ENCODE peak calls at places on chromosomes 7 and 10, in ten cellular contexts. P, U, W, E, C, T, R, F, H and S are unnamed samples.

GRCh38 chr10:93435621-93436385 is 46.3 kb downstream of the MYOF start:
- DNase-seq in H (no peak), E (no peak), U (no peak), C (peak), F (peak), R (no peak), P (no peak), T (peak), W (no peak), S (peak)

GRCh38 chr7:157890921-157891401 is 554.2 kb downstream of the DNAJB6 start:
- DNase-seq in R (no peak), P (no peak), E (peak), U (no peak), T (no peak), C (no peak), F (no peak), W (no peak), H (no peak), S (no peak)

GRCh38 chr7:130901209-130901783 is 167.3 kb upstream of the KLF14 start:
- DNase-seq in R (peak), C (peak), W (no peak), T (no peak), E (peak), U (peak), H (no peak), F (no peak), P (peak), S (peak)

GRCh38 chr7:105689093-105689819 is 108.0 kb upstream of the EFCAB10 start:
- DNase-seq in W (no peak), P (no peak), R (no peak), U (no peak), E (no peak), F (peak), C (no peak), T (no peak), H (peak), S (no peak)

GRCh38 chr10:59750155-59750945 is 2.9 kb downstream of the MRLN start:
- DNase-seq in W (no peak), R (no peak), U (no peak), H (no peak), C (peak), T (no peak), P (peak), F (no peak), E (no peak), S (peak)

GRCh38 chr10:34078798-34079470 is 736.2 kb downstream of the PARD3 start:
- DNase-seq in R (no peak), E (no peak), U (no peak), C (peak), F (no peak), P (no peak), T (peak), H (no peak), W (no peak), S (no peak)

GRCh38 chr7:128454808-128455555 is 696 bp upstream of the HILPDA start:
- DNase-seq in E (no peak), W (no peak), R (peak), F (peak), H (no peak), T (no peak), P (no peak), C (peak), U (no peak), S (no peak)

GRCh38 chr7:6035686-6036085 is 4.5 kb downstream of the ANKRD61 start:
- DNase-seq in C (no peak), P (no peak), W (no peak), R (no peak), F (no peak), H (no peak), U (no peak), T (no peak), E (no peak), S (no peak)

GRCh38 chr10:49285232-49285631 is 13.7 kb upstream of the C10orf71 start:
- DNase-seq in C (no peak), H (no peak), U (no peak), E (no peak), P (no peak), F (no peak), T (no peak), R (no peak), W (no peak), S (peak)

GRCh38 chr7:107392811-107393210 is 77.0 kb upstream of the GPR22 start:
- DNase-seq in P (no peak), E (no peak), F (no peak), W (no peak), C (no peak), R (no peak), H (no peak), U (no peak), T (no peak), S (no peak)

GRCh38 chr10:79149662-79150443 is 81.1 kb downstream of the ZMIZ1 start:
- DNase-seq in W (peak), C (peak), R (peak), P (peak), U (no peak), H (no peak), T (no peak), E (peak), F (no peak), S (peak)

GRCh38 chr7:11231190-11231589 is 257.5 kb downstream of the PHF14 start:
- DNase-seq in F (no peak), P (no peak), E (no peak), U (no peak), T (no peak), W (no peak), H (no peak), R (no peak), C (no peak), S (no peak)

GRCh38 chr7:12524794-12525386 is 45.6 kb upstream of the SCIN start:
- DNase-seq in T (peak), R (no peak), E (no peak), W (peak), F (peak), U (peak), C (peak), P (no peak), H (no peak), S (peak)

GRCh38 chr10:92702301-92702916 is 12.7 kb downstream of the HHEX start:
- DNase-seq in T (peak), H (no peak), C (no peak), E (no peak), W (no peak), P (no peak), F (no peak), U (no peak), R (no peak), S (no peak)

GRCh38 chr10:133452453-133452852 is 1.3 kb upstream of the SCART1 start:
- DNase-seq in U (no peak), F (no peak), E (no peak), H (no peak), P (no peak), W (no peak), C (no peak), R (no peak), T (no peak), S (no peak)

GRCh38 chr10:63252095-63252762 is 119.1 kb downstream of the NRBF2 start:
- DNase-seq in H (no peak), W (no peak), E (no peak), C (no peak), R (no peak), F (peak), T (no peak), U (no peak), P (no peak), S (no peak)

GRCh38 chr10:77633376-77633775 is 4.2 kb downstream of the KCNMA1 start:
- DNase-seq in T (no peak), R (no peak), E (no peak), C (no peak), U (no peak), F (no peak), P (no peak), W (no peak), H (no peak), S (no peak)

GRCh38 chr7:70400829-70401380 is 731.0 kb upstream of the GALNT17 start:
- DNase-seq in R (no peak), U (no peak), W (no peak), H (no peak), C (no peak), F (no peak), E (no peak), T (no peak), P (no peak), S (no peak)

GRCh38 chr10:63636812-63637211 is 115.6 kb downstream of the REEP3 start:
- DNase-seq in H (no peak), C (no peak), U (no peak), W (peak), E (no peak), F (no peak), R (no peak), T (no peak), P (no peak), S (no peak)

GRCh38 chr10:85527610-85528317 is 838.8 kb downstream of the GRID1 start:
- DNase-seq in P (no peak), R (no peak), F (no peak), C (peak), W (no peak), T (no peak), E (no peak), H (no peak), U (no peak), S (peak)

GRCh38 chr7:120404042-120404441 is 131.1 kb downstream of the KCND2 start:
- DNase-seq in C (no peak), T (no peak), W (no peak), P (no peak), R (no peak), H (no peak), U (no peak), E (no peak), F (no peak), S (peak)

GRCh38 chr10:35487336-35488034 is 117.7 kb upstream of the GJD4 start:
- DNase-seq in E (no peak), H (no peak), F (no peak), U (no peak), P (no peak), C (peak), T (no peak), R (no peak), W (no peak), S (no peak)

GRCh38 chr10:103041391-103041790 is 123.3 kb downstream of the CNNM2 start:
- DNase-seq in R (no peak), E (no peak), T (no peak), F (no peak), W (no peak), H (no peak), C (no peak), P (no peak), U (no peak), S (no peak)

GRCh38 chr10:82358486-82359097 is 483.6 kb downstream of the NRG3 start:
- DNase-seq in C (peak), U (peak), P (no peak), E (no peak), W (no peak), R (no peak), F (no peak), H (no peak), T (no peak), S (peak)

GRCh38 chr10:124607693-124608092 is 136.5 kb downstream of the FAM53B start:
- DNase-seq in P (no peak), W (no peak), E (no peak), R (no peak), C (no peak), F (no peak), U (no peak), H (no peak), T (no peak), S (no peak)

GRCh38 chr10:69376662-69377061 is 40.1 kb downstream of the TACR2 start:
- DNase-seq in E (no peak), R (no peak), U (no peak), F (no peak), P (no peak), H (no peak), T (no peak), C (no peak), W (no peak), S (no peak)

GRCh38 chr10:97843296-97843671 is 6.4 kb upstream of the GOLGA7B start:
- DNase-seq in F (no peak), E (no peak), W (no peak), R (no peak), U (no peak), H (no peak), T (no peak), P (no peak), C (no peak), S (peak)

GRCh38 chr7:50331564-50332208 is 27.2 kb downstream of the IKZF1 start:
- DNase-seq in F (no peak), C (no peak), H (no peak), E (no peak), P (no peak), R (no peak), U (no peak), T (no peak), W (peak), S (peak)
- TF ChIP-seq CTCF in F (no peak), C (no peak), H (no peak), E (no peak), P (no peak), R (no peak), U (no peak), T (no peak), W (no peak), S (no peak)

GRCh38 chr10:122207135-122207534 is 64.0 kb upstream of the BTBD16 start:
- DNase-seq in P (no peak), R (no peak), H (no peak), C (no peak), T (no peak), U (no peak), E (no peak), F (no peak), W (no peak), S (no peak)
- TF ChIP-seq CTCF in P (no peak), R (no peak), H (no peak), C (no peak), T (no peak), U (no peak), E (no peak), F (no peak), W (no peak), S (no peak)

GRCh38 chr7:151452680-151453325 is 12.9 kb upstream of the CRYGN start:
- DNase-seq in H (no peak), U (no peak), E (peak), W (peak), C (no peak), F (no peak), P (peak), R (peak), T (no peak), S (no peak)

GRCh38 chr7:151453326-151453791 is 13.4 kb upstream of the CRYGN start:
- DNase-seq in H (no peak), U (no peak), E (peak), P (peak), T (no peak), F (no peak), C (no peak), W (peak), R (no peak), S (no peak)

GRCh38 chr7:151454932-151455530 is 15.1 kb upstream of the CRYGN start:
- DNase-seq in C (no peak), U (no peak), T (no peak), E (no peak), R (peak), P (peak), W (peak), F (no peak), H (no peak), S (no peak)

GRCh38 chr7:151455690-151456089 is 15.7 kb upstream of the CRYGN start:
- DNase-seq in W (no peak), H (no peak), T (no peak), U (no peak), E (no peak), F (no peak), C (no peak), P (no peak), R (no peak), S (no peak)

GRCh38 chr7:151454306-151454705 is 14.4 kb upstream of the CRYGN start:
- DNase-seq in F (no peak), C (no peak), R (peak), P (peak), E (no peak), W (peak), H (no peak), U (no peak), T (no peak), S (no peak)
- TF ChIP-seq CTCF in F (no peak), C (no peak), R (no peak), P (no peak), E (no peak), W (no peak), H (no peak), U (no peak), T (no peak), S (no peak)

GRCh38 chr10:127872871-127873600 is 19.7 kb downstream of the CLRN3 start:
- DNase-seq in E (no peak), T (peak), H (no peak), C (peak), P (no peak), F (no peak), W (no peak), U (no peak), R (no peak), S (peak)
- TF ChIP-seq CTCF in E (peak), T (peak), H (peak), C (peak), P (no peak), F (peak), W (no peak), U (no peak), R (no peak), S (no peak)

DNA sequence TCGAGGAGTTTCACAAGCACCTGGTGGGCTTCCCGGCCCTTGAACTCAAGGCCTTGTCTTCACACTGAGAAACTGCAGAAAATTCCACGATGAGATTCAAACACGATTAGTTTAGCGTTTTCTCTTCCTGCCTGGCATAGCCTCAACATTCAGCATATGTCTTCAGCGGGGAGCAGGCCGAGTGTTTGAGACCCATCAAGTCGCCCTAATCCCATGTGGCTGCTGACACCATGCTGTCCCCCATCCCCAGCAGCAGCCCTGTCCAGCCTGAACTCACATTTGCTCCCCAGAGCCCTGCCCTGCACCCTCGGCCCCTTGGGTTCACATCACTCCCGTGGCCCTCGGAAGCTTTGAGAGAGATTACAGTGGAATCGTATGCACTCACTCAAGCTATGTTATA is 35.3 kb upstream of the RBM33 start:
- DNase-seq in C (no peak), F (no peak), H (no peak), R (no peak), T (no peak), W (no peak), U (no peak), P (no peak), E (no peak), S (no peak)
- TF ChIP-seq CTCF in C (no peak), F (no peak), H (no peak), R (no peak), T (no peak), W (no peak), U (no peak), P (no peak), E (no peak), S (no peak)

GRCh38 chr7:127378537-127378936 is 14.0 kb downstream of the ZNF800 start:
- DNase-seq in W (no peak), P (no peak), C (no peak), R (no peak), H (no peak), T (no peak), U (no peak), F (no peak), E (no peak), S (no peak)
- TF ChIP-seq CTCF in W (no peak), P (no peak), C (no peak), R (no peak), H (no peak), T (no peak), U (no peak), F (no peak), E (no peak), S (no peak)

GRCh38 chr7:41890631-41891265 is 187.9 kb upstream of the INHBA start:
- DNase-seq in H (no peak), W (no peak), T (no peak), E (no peak), U (no peak), C (no peak), R (no peak), F (no peak), P (peak), S (no peak)

GRCh38 chr7:41893656-41894055 is 190.8 kb upstream of the INHBA start:
- DNase-seq in E (no peak), T (no peak), U (no peak), W (no peak), F (no peak), R (no peak), P (no peak), C (no peak), H (no peak), S (no peak)

GRCh38 chr7:41889040-41889439 is 186.2 kb upstream of the INHBA start:
- DNase-seq in T (no peak), E (no peak), P (no peak), F (no peak), W (no peak), U (no peak), C (no peak), R (no peak), H (no peak), S (no peak)

GRCh38 chr7:41889472-41889871 is 186.6 kb upstream of the INHBA start:
- DNase-seq in E (no peak), C (no peak), T (no peak), H (no peak), U (no peak), W (no peak), R (no peak), P (no peak), F (no peak), S (no peak)

GRCh38 chr7:41891967-41892755 is 189.3 kb upstream of the INHBA start:
- DNase-seq in C (no peak), W (no peak), T (no peak), E (no peak), R (no peak), P (no peak), U (no peak), F (peak), H (peak), S (no peak)
- TF ChIP-seq CTCF in C (no peak), W (no peak), T (peak), E (no peak), R (no peak), P (no peak), U (peak), F (peak), H (no peak), S (no peak)

GRCh38 chr7:47170516-47170915 is 411.4 kb downstream of the TNS3 start:
- DNase-seq in H (no peak), T (no peak), P (no peak), W (no peak), F (peak), E (no peak), C (peak), U (no peak), R (no peak), S (no peak)
- TF ChIP-seq CTCF in H (peak), T (no peak), P (no peak), W (no peak), F (peak), E (peak), C (peak), U (peak), R (no peak), S (peak)